ENCODE peak calls at places on chromosomes 3 and 15, in five cellular contexts. V is GM23338, T is breast epithelium, P is spleen, C is K562. Q is an unnamed sample.
A peak's percentile ranks its signal among the peaks of the same experiment; 100 is the strongest.

GRCh38 chr15:98713585-98714001 is 65.3 kb downstream of the IGF1R start:
- DNase-seq in V (peak; percentile 34), T (no peak), P (no peak), C (no peak), Q (peak; percentile 41)

GRCh38 chr15:68843425-68844311 is 23.0 kb upstream of the ANP32A start:
- DNase-seq in V (peak; percentile 85), T (no peak), P (peak; percentile 77), C (no peak), Q (peak; percentile 10)

GRCh38 chr15:77097317-77097721 is 26.4 kb upstream of the TSPAN3 start:
- DNase-seq in V (no peak), T (no peak), P (no peak), C (no peak), Q (no peak)

GRCh38 chr15:53837263-53837662 is 77.8 kb upstream of the WDR72 start:
- DNase-seq in V (peak; percentile 15), T (peak; percentile 54), P (no peak), C (no peak), Q (peak; percentile 78)

GRCh38 chr3:149575213-149575961 is 82.4 kb downstream of the WWTR1 start:
- DNase-seq in V (no peak), T (no peak), P (no peak), C (no peak), Q (no peak)

GRCh38 chr3:180119567-180119966 is 82.8 kb upstream of the PEX5L start:
- DNase-seq in V (no peak), T (no peak), P (no peak), C (no peak), Q (no peak)

GRCh38 chr3:70870576-70870975 is 558.1 kb upstream of the MDFIC2 start:
- DNase-seq in V (no peak), T (no peak), P (no peak), C (no peak), Q (no peak)

GRCh38 chr3:16417945-16418739 is 95.4 kb downstream of the RFTN1 start:
- DNase-seq in V (no peak), T (no peak), P (no peak), C (no peak), Q (no peak)

GRCh38 chr3:48543271-48543866 is 13.2 kb downstream of the PFKFB4 start:
- DNase-seq in V (no peak), T (no peak), P (no peak), C (no peak), Q (no peak)

GRCh38 chr3:126493731-126494130 is 18.0 kb upstream of the ZXDC start:
- DNase-seq in V (no peak), T (no peak), P (peak; percentile 57), C (no peak), Q (no peak)

GRCh38 chr15:101277943-101278564 is 769 bp upstream of the SELENOS start:
- DNase-seq in V (peak; percentile 29), T (no peak), P (no peak), C (no peak), Q (no peak)

GRCh38 chr3:119304201-119304713 is 10.1 kb downstream of the ARHGAP31 start:
- DNase-seq in V (no peak), T (no peak), P (no peak), C (no peak), Q (no peak)

GRCh38 chr15:89090791-89091666 is 2.8 kb downstream of the ABHD2 start:
- DNase-seq in V (no peak), T (no peak), P (peak; percentile 89), C (no peak), Q (peak; percentile 52)

GRCh38 chr3:62143843-62144450 is 229.4 kb downstream of the FEZF2 start:
- DNase-seq in V (no peak), T (no peak), P (no peak), C (no peak), Q (no peak)

GRCh38 chr3:58502832-58503231 is 10.9 kb downstream of the KCTD6 start:
- DNase-seq in V (no peak), T (no peak), P (no peak), C (no peak), Q (no peak)

GRCh38 chr15:92019706-92020105 is 166.2 kb downstream of the SLCO3A1 start:
- DNase-seq in V (no peak), T (no peak), P (no peak), C (no peak), Q (no peak)

GRCh38 chr15:63715818-63716217 is 117.9 kb downstream of the HERC1 start:
- DNase-seq in V (no peak), T (no peak), P (no peak), C (no peak), Q (no peak)

GRCh38 chr15:70172124-70172523 is 74.4 kb upstream of the TLE3 start:
- DNase-seq in V (no peak), T (no peak), P (peak; percentile 31), C (no peak), Q (no peak)

GRCh38 chr3:188041193-188041592 is 112.8 kb upstream of the LPP start:
- DNase-seq in V (no peak), T (no peak), P (no peak), C (no peak), Q (no peak)

GRCh38 chr3:9168230-9168629 is 81.2 kb downstream of the SRGAP3 start:
- DNase-seq in V (peak; percentile 52), T (no peak), P (peak; percentile 81), C (no peak), Q (peak; percentile 36)

GRCh38 chr3:57927166-57927565 is 81.1 kb upstream of the FLNB start:
- DNase-seq in V (no peak), T (no peak), P (no peak), C (no peak), Q (no peak)

GRCh38 chr3:93843981-93844380 is 129.7 kb downstream of the PROS1 start:
- DNase-seq in V (peak; percentile 3), T (no peak), P (no peak), C (no peak), Q (no peak)

GRCh38 chr3:72347819-72348319 is 500.4 kb downstream of the SHQ1 start:
- DNase-seq in V (peak; percentile 76), T (peak; percentile 75), P (peak; percentile 92), C (no peak), Q (peak; percentile 72)

GRCh38 chr3:14533457-14533958 is 6.6 kb downstream of the GRIP2 start:
- DNase-seq in V (no peak), T (no peak), P (peak; percentile 44), C (no peak), Q (no peak)

DNA sequence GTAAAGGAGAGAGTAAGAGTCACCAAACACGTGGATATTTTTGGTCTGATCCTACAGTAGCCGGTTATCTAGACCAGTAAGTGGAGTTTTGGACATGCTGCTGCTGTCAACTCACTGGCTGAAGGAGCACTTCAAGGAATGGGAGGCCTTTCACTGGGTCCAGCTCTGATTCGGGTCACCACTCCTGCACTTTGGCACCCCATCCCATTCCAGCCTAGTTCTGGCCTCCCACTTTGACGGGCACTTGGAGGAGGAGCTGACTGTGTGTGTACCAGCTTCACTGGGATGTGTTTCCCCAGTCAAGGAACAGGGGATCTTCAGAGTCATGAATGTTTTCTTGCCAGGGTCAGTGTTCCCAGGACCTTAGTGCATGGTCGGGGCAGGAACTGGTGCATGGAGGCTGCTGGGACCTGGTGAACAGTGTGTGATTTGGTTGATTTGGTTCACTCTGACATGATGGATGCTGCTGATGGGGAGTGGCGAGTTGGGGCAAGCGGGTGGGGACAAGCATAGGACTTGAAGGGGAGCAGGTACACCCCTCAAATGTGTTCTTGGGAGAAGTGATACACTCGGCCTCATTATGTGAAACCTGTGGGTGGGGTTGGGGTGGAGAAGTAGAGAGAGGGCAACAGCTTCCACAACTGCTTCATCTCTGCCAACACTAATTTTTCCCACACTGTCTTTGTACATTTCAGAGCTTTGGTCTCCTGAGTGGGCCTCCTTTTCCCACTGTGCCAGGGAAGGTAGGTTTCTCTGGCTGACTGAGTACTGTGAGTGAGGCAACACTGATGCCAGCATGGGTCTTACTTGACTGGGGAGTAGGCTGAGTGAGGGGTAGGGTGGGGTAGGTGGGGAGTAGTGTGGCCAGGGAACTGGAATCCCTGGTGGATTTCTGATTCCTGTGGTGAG is 64.0 kb downstream of the RGMA start:
- DNase-seq in V (no peak), T (no peak), P (no peak), C (no peak), Q (no peak)
- H3K36me3 ChIP-seq in V (peaks cover 51% of the 10 kb centered on the region), T (peaks cover 28% of the 10 kb centered on the region), P (peaks cover 64% of the 10 kb centered on the region), C (peaks cover 79% of the 10 kb centered on the region), Q (peaks cover 55% of the 10 kb centered on the region)

DNA sequence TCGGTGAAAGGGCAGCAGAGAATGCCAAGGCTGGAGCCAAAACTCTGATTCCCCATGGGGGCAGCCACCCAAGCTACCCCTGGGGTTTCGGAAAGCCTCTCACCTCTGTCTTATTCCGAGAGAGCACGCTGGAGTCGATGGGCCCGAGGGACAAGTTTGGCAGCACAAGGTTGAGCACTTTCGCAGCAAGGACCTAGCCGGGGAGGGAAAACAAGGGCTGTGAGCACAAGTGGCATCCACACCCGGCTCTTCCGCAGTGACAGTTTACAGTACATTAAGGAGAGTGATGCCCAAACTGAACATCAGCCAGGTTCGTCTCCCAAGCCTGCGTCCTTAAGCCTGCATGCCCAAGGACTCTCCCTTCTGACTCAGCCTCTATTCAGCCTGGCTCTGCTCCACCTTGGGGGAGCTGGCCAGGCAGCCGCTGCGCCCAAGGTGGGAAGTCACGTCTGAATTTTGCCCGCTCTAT is 37.8 kb downstream of the ABTB1 start:
- DNase-seq in V (no peak), T (no peak), P (peak; percentile 61), C (no peak), Q (peak; percentile 8)
- TF ChIP-seq POLR2AphosphoS5 in V (no peak), T (no peak), P (no peak), C (no peak), Q (no peak)

DNA sequence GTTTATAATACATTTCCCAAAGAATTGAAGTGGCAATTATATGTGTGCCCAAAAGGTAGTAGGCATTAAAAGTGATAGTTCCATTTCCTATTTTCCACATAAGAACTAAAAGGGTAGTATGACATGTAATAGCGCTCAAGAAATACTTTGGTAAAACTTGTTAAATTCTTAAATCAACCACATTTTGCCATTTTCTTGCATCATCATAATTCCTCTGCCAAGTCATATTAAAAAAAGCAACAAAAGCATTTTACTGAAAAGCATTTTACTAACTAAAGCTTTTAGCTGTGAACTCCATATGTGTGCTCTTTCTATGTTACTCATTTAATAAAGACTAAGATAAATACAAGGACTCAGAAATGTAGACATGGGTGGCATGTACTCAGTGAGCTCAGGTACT is 70.1 kb downstream of the GPR160 start:
- DNase-seq in V (no peak), T (no peak), P (no peak), C (no peak), Q (no peak)
- H3K36me3 ChIP-seq in V (no peaks in the 10 kb centered on the region), T (no peaks in the 10 kb centered on the region), P (peaks cover 31% of the 10 kb centered on the region), C (peaks cover 37% of the 10 kb centered on the region), Q (no peaks in the 10 kb centered on the region)

GRCh38 chr3:140432176-140432753 is 245.6 kb upstream of the TRIM42 start:
- DNase-seq in V (no peak), T (no peak), P (no peak), C (no peak), Q (no peak)
- TF ChIP-seq POLR2AphosphoS5 in V (no peak), T (no peak), P (no peak), C (no peak), Q (no peak)

DNA sequence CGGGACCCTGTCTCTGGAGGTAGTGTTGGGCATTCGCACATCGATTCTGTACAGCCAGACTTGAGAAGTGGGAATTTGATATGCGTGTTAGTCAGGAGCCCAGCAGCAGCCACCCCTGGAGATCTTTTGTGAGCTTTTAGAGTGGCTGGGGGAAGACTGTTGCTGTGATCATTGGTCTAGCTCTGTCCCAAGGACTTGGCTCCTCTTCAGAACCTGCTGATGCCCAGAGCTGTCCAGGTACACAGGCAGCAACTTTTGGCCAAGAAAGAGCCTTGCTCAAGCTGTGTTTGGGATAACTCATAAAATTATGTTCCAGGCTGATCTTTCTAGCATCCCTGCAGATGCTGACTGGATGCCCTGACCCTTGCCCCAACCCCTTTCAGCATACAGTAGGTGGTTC is 29.3 kb downstream of the LIMD1 start:
- DNase-seq in V (no peak), T (no peak), P (no peak), C (no peak), Q (no peak)
- H3K36me3 ChIP-seq in V (peaks cover 4% of the 10 kb centered on the region), T (no peaks in the 10 kb centered on the region), P (no peaks in the 10 kb centered on the region), C (peaks cover 6% of the 10 kb centered on the region), Q (no peaks in the 10 kb centered on the region)

GRCh38 chr3:186108106-186108940 is 566 bp downstream of the ETV5 start:
- DNase-seq in V (peak; percentile 89), T (no peak), P (peak; percentile 90), C (peak; percentile 67), Q (no peak)
- TF ChIP-seq POLR2AphosphoS5 in V (no peak), T (no peak), P (no peak), C (no peak), Q (no peak)